ENCODE peak calls at places on chromosomes 5 and 9, in seven cellular contexts. T is CD14-positive monocyte; P is Peyer's patch; X is endothelial cell; S is activated CD4-positive, alpha-beta T cell treated with anti-CD3 and anti-CD28 coated beads, Interleukin-2, amount 10 ng/mL, durations not matched to agents 7 days and 5 days; J is naive B cell; R is stimulated activated CD4-positive, alpha-beta T cell treated with anti-CD3 and anti-CD28 coated beads, Interleukin-15, amount 100 ng/mL, for 1 hour. K is an unnamed sample.

GRCh38 chr5:146878471-146879172 is at the start of gene PPP2R2B:
- DNase-seq in T (no peak), P (peak; percentile 49), X (peak; percentile 33), S (peak; percentile 49), J (no peak), R (no peak), K (no peak)

GRCh38 chr9:69919461-69920061 is 98.9 kb downstream of the CFAP95 start:
- DNase-seq in T (no peak), P (no peak), X (no peak), S (peak; percentile 25), J (peak; percentile 18), R (no peak), K (no peak)

GRCh38 chr5:124663101-124663506 is 83.3 kb downstream of the ZNF608 start:
- DNase-seq in T (no peak), P (no peak), X (no peak), S (no peak), J (no peak), R (no peak), K (no peak)

GRCh38 chr5:156383510-156383909 is 56.5 kb downstream of the SGCD start:
- DNase-seq in T (no peak), P (no peak), X (no peak), S (no peak), J (no peak), R (no peak), K (no peak)

GRCh38 chr9:131738838-131739191 is 1.1 kb downstream of the RAPGEF1 start:
- DNase-seq in T (no peak), P (peak; percentile 73), X (no peak), S (peak; percentile 40), J (no peak), R (no peak), K (no peak)

GRCh38 chr9:111429175-111429574 is 55.0 kb downstream of the ECPAS start:
- DNase-seq in T (no peak), P (no peak), X (no peak), S (no peak), J (no peak), R (no peak), K (no peak)

GRCh38 chr5:168317521-168318147 is 26.2 kb downstream of the WWC1 start:
- DNase-seq in T (no peak), P (no peak), X (no peak), S (no peak), J (no peak), R (no peak), K (no peak)

GRCh38 chr9:83204047-83204446 is 141.1 kb upstream of the RASEF start:
- DNase-seq in T (no peak), P (no peak), X (no peak), S (no peak), J (no peak), R (no peak), K (no peak)

GRCh38 chr9:79057576-79057975 is 514.2 kb upstream of the TLE4 start:
- DNase-seq in T (no peak), P (no peak), X (no peak), S (no peak), J (no peak), R (no peak), K (no peak)

GRCh38 chr5:145931718-145932117 is 4.7 kb upstream of the SH3RF2 start:
- DNase-seq in T (no peak), P (no peak), X (no peak), S (no peak), J (no peak), R (no peak), K (no peak)

GRCh38 chr5:89279458-89280036 is 396.6 kb upstream of the MEF2C start:
- DNase-seq in T (no peak), P (no peak), X (no peak), S (no peak), J (no peak), R (no peak), K (no peak)

GRCh38 chr5:137192293-137192743 is 306.8 kb downstream of the SPOCK1 start:
- DNase-seq in T (no peak), P (no peak), X (no peak), S (no peak), J (no peak), R (no peak), K (no peak)

GRCh38 chr9:106897223-106897622 is 34.3 kb downstream of the ZNF462 start:
- DNase-seq in T (no peak), P (no peak), X (no peak), S (no peak), J (no peak), R (no peak), K (no peak)

GRCh38 chr5:133744909-133745308 is 132.6 kb upstream of the FSTL4 start:
- DNase-seq in T (no peak), P (no peak), X (peak; percentile 10), S (no peak), J (no peak), R (no peak), K (no peak)

GRCh38 chr5:144460608-144461007 is 289.9 kb downstream of the KCTD16 start:
- DNase-seq in T (no peak), P (no peak), X (no peak), S (no peak), J (no peak), R (no peak), K (no peak)

GRCh38 chr9:15531380-15531779 is 20.6 kb upstream of the PSIP1 start:
- DNase-seq in T (no peak), P (no peak), X (no peak), S (no peak), J (no peak), R (no peak), K (no peak)

GRCh38 chr9:125949721-125950465 is 202.7 kb downstream of the PBX3 start:
- DNase-seq in T (no peak), P (no peak), X (no peak), S (no peak), J (no peak), R (no peak), K (no peak)

GRCh38 chr5:38344891-38345290 is 86.5 kb downstream of the EGFLAM start:
- DNase-seq in T (no peak), P (no peak), X (no peak), S (no peak), J (no peak), R (no peak), K (no peak)

GRCh38 chr9:123924727-123925126 is 5.2 kb downstream of the DENND1A start:
- DNase-seq in T (no peak), P (no peak), X (no peak), S (no peak), J (no peak), R (no peak), K (no peak)

GRCh38 chr9:20552874-20553624 is 69.2 kb downstream of the MLLT3 start:
- DNase-seq in T (no peak), P (no peak), X (no peak), S (peak; percentile 11), J (no peak), R (no peak), K (no peak)

GRCh38 chr9:133918123-133918813 is 73.9 kb downstream of the VAV2 start:
- DNase-seq in T (no peak), P (no peak), X (no peak), S (no peak), J (no peak), R (no peak), K (no peak)

GRCh38 chr5:155539958-155540595 is 526.5 kb downstream of the KIF4B start:
- DNase-seq in T (no peak), P (no peak), X (no peak), S (no peak), J (no peak), R (no peak), K (no peak)

GRCh38 chr9:85332487-85332886 is 409.3 kb downstream of the AGTPBP1 start:
- DNase-seq in T (no peak), P (no peak), X (peak; percentile 47), S (no peak), J (no peak), R (no peak), K (no peak)

GRCh38 chr5:139633295-139634027 is 14.7 kb upstream of the CXXC5 start:
- DNase-seq in T (peak; percentile 63), P (peak; percentile 81), X (peak; percentile 70), S (peak; percentile 69), J (peak; percentile 71), R (peak; percentile 47), K (no peak)

GRCh38 chr9:116250881-116251280 is 97.3 kb downstream of the PAPPA start:
- DNase-seq in T (no peak), P (no peak), X (no peak), S (no peak), J (no peak), R (no peak), K (no peak)

GRCh38 chr9:93185261-93186150 is 1.6 kb downstream of the WNK2 start:
- DNase-seq in T (no peak), P (peak; percentile 69), X (no peak), S (no peak), J (no peak), R (no peak), K (no peak)

GRCh38 chr5:111278824-111279504 is 54.8 kb downstream of the CAMK4 start:
- DNase-seq in T (no peak), P (peak; percentile 70), X (peak; percentile 88), S (peak; percentile 85), J (peak; percentile 42), R (peak; percentile 71), K (no peak)

GRCh38 chr9:3746296-3747275 is 220.8 kb upstream of the RFX3 start:
- DNase-seq in T (no peak), P (no peak), X (no peak), S (no peak), J (no peak), R (no peak), K (no peak)

GRCh38 chr5:147187163-147187562 is 47.7 kb upstream of the STK32A start:
- DNase-seq in T (no peak), P (no peak), X (no peak), S (no peak), J (no peak), R (no peak), K (no peak)

GRCh38 chr5:88551724-88552345 is 283.2 kb upstream of the TMEM161B start:
- DNase-seq in T (no peak), P (no peak), X (no peak), S (no peak), J (no peak), R (no peak), K (no peak)

GRCh38 chr5:55916986-55917385 is 65.8 kb downstream of the IL31RA start:
- DNase-seq in T (no peak), P (no peak), X (no peak), S (no peak), J (no peak), R (no peak), K (no peak)

GRCh38 chr5:55638455-55638854 is 73.7 kb downstream of the SLC38A9 start:
- DNase-seq in T (no peak), P (no peak), X (no peak), S (no peak), J (no peak), R (no peak), K (no peak)

GRCh38 chr9:14309403-14309802 is 4.5 kb downstream of the NFIB start:
- DNase-seq in T (no peak), P (no peak), X (no peak), S (no peak), J (no peak), R (no peak), K (no peak)